ENCODE peak calls at places on chromosomes 16 and 17, in five cellular contexts. J, Z, G, T and U are unnamed samples.

GRCh38 chr17:15233971-15234370 is 31.2 kb downstream of the PMP22 start:
- DNase-seq in G (no peak), Z (no peak), J (no peak), T (no peak), U (no peak)

GRCh38 chr17:44466339-44466738 is 36.9 kb downstream of the GPATCH8 start:
- DNase-seq in J (no peak), T (no peak), Z (no peak), G (no peak), U (no peak)

GRCh38 chr16:49622421-49623402 is 233.2 kb downstream of the ZNF423 start:
- DNase-seq in Z (no peak), J (no peak), T (no peak), G (no peak), U (no peak)

GRCh38 chr17:82889496-82890338 is 49.9 kb upstream of the ZNF750 start:
- DNase-seq in Z (no peak), G (no peak), J (no peak), T (no peak), U (peak)

GRCh38 chr17:42929497-42929844 is 28.9 kb downstream of the G6PC1 start:
- DNase-seq in T (no peak), Z (no peak), G (no peak), J (no peak), U (no peak)

GRCh38 chr16:17510532-17510931 is 39.8 kb upstream of the XYLT1 start:
- DNase-seq in J (no peak), G (no peak), T (no peak), Z (no peak), U (no peak)

GRCh38 chr17:8807070-8807550 is 7.9 kb upstream of the MFSD6L start:
- DNase-seq in Z (no peak), G (peak), J (no peak), T (no peak), U (no peak)

GRCh38 chr17:42537156-42537805 is 1.2 kb downstream of the NAGLU start:
- DNase-seq in Z (no peak), G (no peak), J (no peak), T (no peak), U (no peak)

GRCh38 chr17:18156171-18156975 is 27.3 kb upstream of the ALKBH5 start:
- DNase-seq in T (no peak), G (no peak), Z (peak), J (no peak), U (no peak)

GRCh38 chr17:37848690-37849616 is 75.3 kb upstream of the TBC1D3K start:
- DNase-seq in Z (peak), J (no peak), T (peak), G (peak), U (no peak)

GRCh38 chr16:85639529-85640253 is 26.6 kb downstream of the GSE1 start:
- DNase-seq in T (no peak), Z (no peak), G (no peak), J (no peak), U (no peak)

GRCh38 chr16:29883987-29884386 is 15.4 kb downstream of the SEZ6L2 start:
- DNase-seq in Z (no peak), J (no peak), G (no peak), T (no peak), U (no peak)

GRCh38 chr16:27436921-27437650 is 35.1 kb downstream of the IL21R start:
- DNase-seq in Z (no peak), G (no peak), J (no peak), T (no peak), U (no peak)

GRCh38 chr17:47315451-47316266 is 8.1 kb upstream of the EFCAB13 start:
- DNase-seq in G (peak), Z (peak), J (no peak), T (peak), U (peak)

GRCh38 chr17:231191-231965 is 49.9 kb upstream of the DOC2B start:
- DNase-seq in Z (no peak), G (no peak), J (peak), T (no peak), U (peak)

GRCh38 chr16:556479-557173 is 3.6 kb upstream of the PRR35 start:
- DNase-seq in T (no peak), J (no peak), Z (no peak), G (no peak), U (no peak)

GRCh38 chr17:46800573-46800972 is 17.9 kb downstream of the WNT3 start:
- DNase-seq in Z (no peak), T (no peak), J (no peak), G (no peak), U (no peak)

GRCh38 chr16:54779549-54779948 is 151.1 kb upstream of the IRX5 start:
- DNase-seq in T (no peak), G (no peak), Z (no peak), J (no peak), U (no peak)

GRCh38 chr17:72184805-72185204 is 64.0 kb downstream of the SOX9 start:
- DNase-seq in G (no peak), Z (no peak), J (no peak), T (peak), U (no peak)

GRCh38 chr16:17768257-17768656 is 297.5 kb upstream of the XYLT1 start:
- DNase-seq in G (no peak), J (no peak), Z (peak), T (peak), U (no peak)

GRCh38 chr17:1592751-1593629 is 30.4 kb upstream of the PITPNA start:
- DNase-seq in T (no peak), G (peak), J (no peak), Z (no peak), U (peak)

GRCh38 chr16:2019500-2019899 is at the start of gene NPW:
- DNase-seq in Z (no peak), J (peak), T (no peak), G (no peak), U (no peak)

GRCh38 chr17:19724501-19725420 is 8.4 kb upstream of the SLC47A2 start:
- DNase-seq in G (no peak), J (no peak), T (peak), Z (no peak), U (peak)

GRCh38 chr17:79732804-79733691 is 2.3 kb downstream of the ENPP7 start:
- DNase-seq in Z (no peak), G (peak), J (no peak), T (no peak), U (peak)

GRCh38 chr17:12591336-12591735 is 74.4 kb upstream of the MYOCD start:
- DNase-seq in Z (peak), G (no peak), J (no peak), T (no peak), U (no peak)

GRCh38 chr17:9360610-9361571 is 214.7 kb downstream of the STX8 start:
- DNase-seq in G (no peak), Z (peak), J (no peak), T (peak), U (no peak)

GRCh38 chr17:45789874-45790273 is 5.8 kb downstream of the CRHR1 start:
- DNase-seq in J (no peak), T (no peak), Z (no peak), G (no peak), U (no peak)

GRCh38 chr17:57567278-57567677 is 177.8 kb downstream of the CCDC182 start:
- DNase-seq in J (no peak), G (no peak), Z (no peak), T (no peak), U (no peak)

GRCh38 chr17:40065041-40065770 is 2.4 kb downstream of the THRA start:
- DNase-seq in T (peak), Z (peak), G (no peak), J (no peak), U (no peak)

GRCh38 chr16:66503030-66503429 is 46.9 kb downstream of the TK2 start:
- DNase-seq in J (no peak), Z (no peak), G (no peak), T (no peak), U (no peak)

DNA sequence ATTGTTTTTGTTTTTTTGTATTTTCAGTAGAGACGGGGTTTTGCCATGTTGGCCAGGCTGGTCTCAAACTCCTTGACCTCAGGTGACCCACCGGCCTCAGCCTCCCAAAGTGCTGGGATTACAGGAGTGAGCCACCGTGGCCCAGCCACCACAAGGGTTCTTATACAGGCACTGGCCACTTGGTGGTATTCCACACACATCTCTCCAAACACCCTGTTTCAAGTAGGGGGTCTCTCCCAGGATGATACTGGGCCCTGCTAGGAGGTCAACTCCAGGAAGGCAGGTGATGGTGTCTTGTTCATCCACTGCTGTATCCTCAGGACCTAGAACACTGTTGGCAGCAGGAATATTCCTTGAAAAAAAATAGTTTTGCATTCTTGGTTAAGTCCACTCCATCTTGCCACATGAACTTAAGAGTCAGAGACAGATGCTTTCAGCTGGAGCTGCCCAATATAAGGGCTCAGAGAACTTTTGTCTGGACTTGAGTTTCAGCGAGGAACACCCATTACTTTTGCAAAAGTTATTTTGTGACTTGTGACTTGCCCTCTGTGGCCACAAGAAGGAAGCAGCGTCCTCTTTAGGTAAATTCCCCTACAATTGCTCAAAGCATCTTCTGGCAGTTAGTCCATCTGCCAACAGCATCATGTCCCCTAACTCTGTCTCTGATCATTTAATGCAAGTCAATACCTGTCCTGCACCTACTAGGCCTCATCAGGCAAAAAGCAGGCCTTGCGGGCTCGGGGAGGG is 7.4 kb upstream of the EEF2K start:
- DNase-seq in J (no peak), Z (peak), T (no peak), G (no peak), U (no peak)
- TF ChIP-seq CTCF in J (no peak), Z (no peak), T (no peak), G (peak), U (no peak)

GRCh38 chr16:23316634-23317265 is 14.6 kb downstream of the SCNN1B start:
- DNase-seq in J (no peak), Z (no peak), G (no peak), T (no peak), U (no peak)
- TF ChIP-seq CTCF in J (no peak), Z (no peak), G (no peak), T (no peak), U (no peak)

GRCh38 chr17:69525920-69526841 is 111.7 kb downstream of the MAP2K6 start:
- DNase-seq in T (peak), J (peak), G (no peak), Z (peak), U (peak)
- TF ChIP-seq CTCF in T (peak), J (peak), G (peak), Z (peak), U (peak)

GRCh38 chr16:88338111-88338510 is 44.6 kb upstream of the ZNF469 start:
- DNase-seq in Z (no peak), J (peak), T (no peak), G (no peak), U (no peak)
- TF ChIP-seq CTCF in Z (no peak), J (peak), T (peak), G (no peak), U (no peak)